ENCODE peak calls at places on chromosomes 1 and 21, in eight cellular contexts. A is transverse colon, T is H1, Y is Peyer's patch, B is suprapubic skin, M is spleen, H is heart left ventricle, G is thyroid gland. K is an unnamed sample.

GRCh38 chr1:35605882-35606182 is 32.7 kb downstream of the TFAP2E start:
- DNase-seq in A (no peak), T (no peak), Y (no peak), B (no peak), M (no peak), H (no peak), G (no peak), K (no peak)

GRCh38 chr1:147611021-147611426 is 59.3 kb downstream of the ACP6 start:
- DNase-seq in A (no peak), T (no peak), Y (no peak), B (no peak), M (no peak), H (no peak), G (no peak), K (no peak)

GRCh38 chr1:18722270-18722669 is 91.6 kb downstream of the PAX7 start:
- DNase-seq in A (no peak), T (no peak), Y (no peak), B (no peak), M (no peak), H (peak; percentile 6), G (no peak), K (no peak)

GRCh38 chr1:167629681-167630567 is at the start of gene RCSD1:
- DNase-seq in A (peak; percentile 56), T (no peak), Y (peak; percentile 84), B (no peak), M (peak; percentile 95), H (peak; percentile 83), G (peak; percentile 10), K (peak; percentile 67)

GRCh38 chr1:89809556-89809955 is 11.3 kb upstream of the LRRC8D start:
- DNase-seq in A (no peak), T (no peak), Y (no peak), B (no peak), M (no peak), H (no peak), G (no peak), K (no peak)

GRCh38 chr1:184387871-184388670 is 1.2 kb downstream of the C1orf21 start:
- DNase-seq in A (peak; percentile 53), T (no peak), Y (peak; percentile 67), B (no peak), M (peak; percentile 79), H (peak; percentile 62), G (peak; percentile 54), K (no peak)

GRCh38 chr1:202806845-202807366 is 1.3 kb downstream of the KDM5B start:
- DNase-seq in A (no peak), T (no peak), Y (no peak), B (no peak), M (peak; percentile 85), H (no peak), G (peak; percentile 33), K (peak; percentile 35)

GRCh38 chr1:8015036-8015808 is 10.9 kb downstream of the ERRFI1 start:
- DNase-seq in A (peak; percentile 41), T (no peak), Y (peak; percentile 60), B (no peak), M (no peak), H (no peak), G (peak; percentile 54), K (no peak)

GRCh38 chr1:50266509-50266908 is 156.7 kb downstream of the DMRTA2 start:
- DNase-seq in A (no peak), T (no peak), Y (no peak), B (no peak), M (no peak), H (no peak), G (no peak), K (no peak)

GRCh38 chr1:50454911-50455310 is 31.7 kb upstream of the DMRTA2 start:
- DNase-seq in A (no peak), T (no peak), Y (no peak), B (no peak), M (no peak), H (no peak), G (no peak), K (no peak)

GRCh38 chr21:27206368-27206982 is 239.6 kb upstream of the ADAMTS5 start:
- DNase-seq in A (no peak), T (peak; percentile 56), Y (no peak), B (no peak), M (no peak), H (no peak), G (no peak), K (no peak)

GRCh38 chr21:34336756-34337391 is 26.9 kb upstream of the KCNE2 start:
- DNase-seq in A (no peak), T (no peak), Y (no peak), B (no peak), M (no peak), H (no peak), G (no peak), K (no peak)

GRCh38 chr1:112083487-112083886 is 94.0 kb upstream of the KCND3 start:
- DNase-seq in A (no peak), T (no peak), Y (no peak), B (no peak), M (no peak), H (no peak), G (no peak), K (no peak)

GRCh38 chr1:191483997-191484396 is 674.3 kb upstream of the RGS18 start:
- DNase-seq in A (no peak), T (no peak), Y (no peak), B (no peak), M (no peak), H (no peak), G (no peak), K (no peak)

GRCh38 chr1:153805929-153806750 is 30.9 kb downstream of the SLC27A3 start:
- DNase-seq in A (no peak), T (no peak), Y (peak; percentile 42), B (no peak), M (no peak), H (no peak), G (no peak), K (no peak)

GRCh38 chr1:41361495-41362356 is 492 bp downstream of the FOXO6 start:
- DNase-seq in A (no peak), T (no peak), Y (no peak), B (peak; percentile 74), M (peak; percentile 90), H (no peak), G (no peak), K (peak; percentile 31)

GRCh38 chr1:3698660-3699408 is 46.5 kb downstream of the TP73 start:
- DNase-seq in A (no peak), T (no peak), Y (no peak), B (no peak), M (no peak), H (no peak), G (no peak), K (no peak)

DNA sequence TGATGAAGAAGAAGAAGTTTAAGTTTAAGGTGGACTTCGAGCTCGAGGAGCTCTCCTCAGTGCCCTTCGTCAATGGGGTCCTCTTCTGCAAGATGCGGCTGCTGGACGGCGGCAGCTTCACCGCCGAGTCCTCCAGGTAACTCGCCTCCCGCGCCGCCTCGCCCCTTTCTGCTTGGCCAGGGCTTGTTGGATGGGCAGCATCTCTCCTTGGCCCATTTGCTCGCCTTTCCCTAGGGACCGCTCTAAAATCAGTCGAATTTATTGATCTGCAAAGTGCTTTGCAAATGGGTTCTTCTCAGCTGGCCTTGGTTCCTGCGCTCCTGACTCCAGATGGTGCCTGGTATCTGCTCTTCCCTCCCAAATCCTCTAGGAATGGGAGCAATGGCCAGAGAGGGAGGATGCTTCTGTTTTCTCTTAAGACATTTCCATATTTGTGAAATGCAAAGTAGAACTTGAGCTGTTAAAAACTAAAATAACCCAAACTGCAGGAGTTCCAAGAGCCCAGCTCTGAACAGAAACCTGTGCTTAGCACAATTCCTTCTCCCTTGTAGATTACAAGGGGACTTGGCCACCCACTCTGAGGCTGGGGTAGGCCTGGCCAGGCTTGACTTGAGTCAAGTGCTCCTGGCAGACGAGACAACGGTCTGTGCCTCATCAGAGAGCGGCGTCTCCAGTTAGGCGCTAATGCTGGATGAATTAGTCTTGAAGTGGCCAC is 687 bp downstream of the EEIG2 start:
- DNase-seq in A (peak; percentile 73), T (peak; percentile 44), Y (peak; percentile 85), B (peak; percentile 75), M (peak; percentile 89), H (peak; percentile 75), G (peak; percentile 33), K (no peak)
- TF ChIP-seq POLR2A in A (peak; percentile 46), T (no peak), Y (peak; percentile 53), B (no peak), M (no peak), H (no peak), G (no peak), K (peak; percentile 22)

DNA sequence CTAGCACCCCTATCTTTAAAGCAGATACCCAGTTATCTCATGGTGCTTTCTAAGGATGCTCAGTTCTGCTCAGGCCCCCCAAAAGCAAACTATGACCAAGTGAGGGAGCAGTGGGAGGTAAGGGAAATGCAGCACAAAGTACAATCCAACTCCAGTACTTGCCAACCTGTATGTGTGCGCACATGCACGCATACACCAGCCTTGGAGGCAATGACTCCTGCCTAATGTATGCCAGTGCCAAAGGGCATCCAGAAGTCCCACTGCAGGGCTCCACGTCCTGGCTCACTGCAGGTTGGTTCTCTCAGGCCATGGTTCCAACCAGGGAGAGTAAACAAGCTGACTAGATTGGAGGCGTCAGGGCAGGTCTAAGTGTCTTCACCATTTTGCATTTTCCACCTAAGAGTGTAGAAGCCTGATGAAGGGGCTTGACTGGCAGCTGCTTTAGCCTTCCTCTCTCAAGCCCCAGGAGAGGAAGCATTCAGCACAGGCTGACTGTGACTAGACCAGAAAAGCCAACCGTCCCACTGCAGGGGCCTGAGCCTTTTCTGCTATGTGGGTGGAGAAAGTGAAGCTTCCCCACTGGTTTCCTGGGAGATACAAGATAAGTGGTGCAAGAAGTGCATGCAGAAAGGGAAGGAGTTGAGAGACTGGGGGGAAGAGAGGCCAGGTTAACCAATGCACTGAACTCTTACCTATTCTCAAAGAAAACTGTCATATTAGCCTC is 7.7 kb downstream of the AMIGO1 start:
- DNase-seq in A (no peak), T (no peak), Y (no peak), B (no peak), M (no peak), H (no peak), G (no peak), K (no peak)
- TF ChIP-seq POLR2A in A (no peak), T (no peak), Y (no peak), B (no peak), M (no peak), H (no peak), G (no peak), K (no peak)

GRCh38 chr1:43707191-43708005 is at the start of gene ST3GAL3:
- DNase-seq in A (peak; percentile 94), T (peak; percentile 77), Y (peak; percentile 96), B (peak; percentile 94), M (peak; percentile 96), H (peak; percentile 94), G (peak; percentile 92), K (peak; percentile 92)
- TF ChIP-seq POLR2A in A (peak; percentile 45), T (peak; percentile 91), Y (no peak), B (no peak), M (no peak), H (no peak), G (no peak), K (peak; percentile 98)

DNA sequence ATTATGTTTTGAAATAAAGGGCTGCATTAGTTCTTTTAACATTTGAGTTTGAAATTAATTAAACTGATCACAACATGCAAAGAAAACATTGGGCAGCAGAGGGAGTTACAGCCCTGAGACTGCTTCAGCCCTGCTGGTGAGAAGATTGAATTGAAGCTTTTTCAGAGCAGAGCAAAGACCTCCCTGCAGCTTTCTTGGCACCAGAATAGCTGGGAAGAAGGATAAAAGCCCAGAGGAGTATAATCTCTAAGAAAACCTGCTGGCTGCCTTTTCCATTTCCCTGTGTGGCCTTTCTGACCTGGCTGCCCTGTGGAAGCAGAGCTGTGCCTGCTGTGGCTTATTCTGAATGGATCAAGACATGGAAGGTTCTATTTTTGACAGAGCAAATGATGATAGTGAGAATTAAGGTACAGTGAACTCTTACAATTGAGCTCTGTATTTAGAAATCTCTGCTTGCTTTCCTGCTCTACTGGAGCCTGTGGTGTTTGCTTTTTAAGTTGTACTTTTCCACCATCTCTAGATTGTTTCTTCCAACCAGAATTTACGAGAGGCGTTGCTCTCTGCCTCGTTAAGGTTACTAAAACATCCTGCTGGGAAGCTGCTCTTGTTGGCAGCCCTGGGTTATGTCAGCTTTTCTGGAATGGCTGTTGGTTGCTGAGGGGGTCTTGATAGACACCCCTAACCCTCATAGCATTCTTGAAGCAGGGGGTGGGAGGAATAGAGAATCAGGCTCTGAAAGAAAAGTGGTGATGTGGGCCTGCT is 9.9 kb downstream of the SNRPE start:
- DNase-seq in A (peak; percentile 13), T (peak; percentile 19), Y (no peak), B (no peak), M (no peak), H (no peak), G (peak; percentile 28), K (peak; percentile 23)
- TF ChIP-seq POLR2A in A (no peak), T (no peak), Y (no peak), B (no peak), M (no peak), H (no peak), G (no peak), K (no peak)